ENCODE peak calls at places on chromosome 2, in four cellular contexts. T is T-cell, H is GM18507, B is colonic mucosa. S is an unnamed sample.

GRCh38 chr2:74001121-74001520 is 16.4 kb downstream of the TET3 start:
- DNase-seq in T (no peak), B (no peak), H (no peak), S (no peak)

GRCh38 chr2:60836491-60836890 is 44.9 kb upstream of the REL start:
- DNase-seq in B (no peak), T (no peak), H (no peak), S (no peak)

GRCh38 chr2:203376173-203376572 is 48.0 kb downstream of the ABI2 start:
- DNase-seq in B (no peak), T (no peak), H (no peak), S (no peak)

GRCh38 chr2:130827502-130828251 is 9.0 kb upstream of the ARHGEF4 start:
- DNase-seq in B (no peak), H (no peak), T (no peak), S (no peak)

GRCh38 chr2:240255811-240256703 is 115.6 kb upstream of the OTOS start:
- DNase-seq in H (no peak), T (no peak), B (no peak), S (peak; percentile 73)

GRCh38 chr2:24399434-24400206 is 39.3 kb upstream of the ITSN2 start:
- DNase-seq in T (no peak), H (no peak), B (no peak), S (no peak)

GRCh38 chr2:226763320-226763719 is 36.3 kb downstream of the IRS1 start:
- DNase-seq in T (no peak), B (no peak), H (no peak), S (no peak)

GRCh38 chr2:223264541-223265171 is 212.7 kb downstream of the KCNE4 start:
- DNase-seq in T (no peak), H (no peak), B (no peak), S (no peak)

GRCh38 chr2:155980941-155981561 is 351.5 kb downstream of the NR4A2 start:
- DNase-seq in H (no peak), T (no peak), B (no peak), S (no peak)

GRCh38 chr2:164617466-164617865 is 3.8 kb downstream of the GRB14 start:
- DNase-seq in B (no peak), H (no peak), T (no peak), S (no peak)

GRCh38 chr2:155381446-155381845 is 683.0 kb downstream of the KCNJ3 start:
- DNase-seq in T (no peak), B (no peak), H (no peak), S (no peak)

GRCh38 chr2:223538920-223539440 is 63.2 kb downstream of the SCG2 start:
- DNase-seq in T (no peak), B (no peak), H (no peak), S (no peak)

GRCh38 chr2:84846041-84846663 is 34.7 kb downstream of the TRABD2A start:
- DNase-seq in B (no peak), T (peak; percentile 81), H (no peak), S (no peak)

GRCh38 chr2:32068-32467 is 14.2 kb downstream of the FAM110C start:
- DNase-seq in B (no peak), T (no peak), H (no peak), S (no peak)

GRCh38 chr2:96906719-96907404 is 37.0 kb upstream of the SEMA4C start:
- DNase-seq in B (peak; percentile 47), T (no peak), H (no peak), S (no peak)

GRCh38 chr2:28359222-28360065 is 33.2 kb upstream of the FOSL2 start:
- DNase-seq in T (peak; percentile 86), B (peak; percentile 75), H (peak; percentile 61), S (peak; percentile 30)

GRCh38 chr2:230942920-230943896 is 18.2 kb upstream of the GPR55 start:
- DNase-seq in B (no peak), T (peak; percentile 39), H (no peak), S (peak; percentile 30)

GRCh38 chr2:7020468-7020867 is 103.3 kb downstream of the RNF144A start:
- DNase-seq in B (no peak), H (no peak), T (no peak), S (peak; percentile 74)

GRCh38 chr2:85888020-85888744 is 608 bp downstream of the ST3GAL5 start:
- DNase-seq in B (peak; percentile 32), H (no peak), T (peak; percentile 44), S (peak; percentile 41)

GRCh38 chr2:88059979-88060906 is 4.7 kb upstream of the KRCC1 start:
- DNase-seq in T (no peak), B (no peak), H (peak; percentile 22), S (no peak)

GRCh38 chr2:234571620-234572407 is 74.9 kb upstream of the ARL4C start:
- DNase-seq in B (no peak), H (no peak), T (no peak), S (no peak)

GRCh38 chr2:50492452-50492851 is 539.5 kb downstream of the NRXN1 start:
- DNase-seq in H (peak; percentile 25), B (peak; percentile 24), T (no peak), S (peak; percentile 60)

GRCh38 chr2:75954761-75955160 is 244.0 kb upstream of the GCFC2 start:
- DNase-seq in H (no peak), T (no peak), B (no peak), S (no peak)

GRCh38 chr2:36360834-36361233 is 5.3 kb downstream of the CRIM1 start:
- DNase-seq in T (no peak), H (no peak), B (no peak), S (no peak)

GRCh38 chr2:102094917-102095316 is 47.6 kb upstream of the IL1R1 start:
- DNase-seq in T (no peak), H (no peak), B (peak; percentile 67), S (no peak)

GRCh38 chr2:84741182-84741822 is 139.6 kb downstream of the TRABD2A start:
- DNase-seq in H (no peak), T (peak; percentile 47), B (no peak), S (no peak)

GRCh38 chr2:120803764-120804335 is 68.2 kb downstream of the GLI2 start:
- DNase-seq in T (no peak), B (no peak), H (no peak), S (no peak)

GRCh38 chr2:240162032-240162431 is 21.6 kb upstream of the OTOS start:
- DNase-seq in T (no peak), H (no peak), B (no peak), S (no peak)

GRCh38 chr2:152396051-152396511 is 61.1 kb downstream of the FMNL2 start:
- DNase-seq in T (no peak), H (no peak), B (no peak), S (no peak)

GRCh38 chr2:158138255-158138654 is 36.6 kb downstream of the UPP2 start:
- DNase-seq in H (no peak), T (no peak), B (no peak), S (no peak)

GRCh38 chr2:133508546-133509165 is 59.6 kb downstream of the NCKAP5 start:
- DNase-seq in H (no peak), B (no peak), T (no peak), S (no peak)

GRCh38 chr2:194252127-194252526 is 1404.9 kb upstream of the SLC39A10 start:
- DNase-seq in T (no peak), B (no peak), H (no peak), S (no peak)